ENCODE peak calls at places on chromosome 5, in seven cellular contexts. One of them, this sample, is unnamed.

GRCh38 chr5:139178948-139179347 is 19.2 kb downstream of the SIL1 start:
- DNase-seq in HCT116: no peak
- DNase-seq in HepG2: no peak
- DNase-seq in GM12878: no peak
- DNase-seq in H1: no peak
- DNase-seq in SK-N-SH: no peak
- DNase-seq in K562: peak; percentile 83
- DNase-seq in this sample: no peak

GRCh38 chr5:96247097-96247675 is 185.9 kb downstream of the PCSK1 start:
- DNase-seq in HCT116: no peak
- DNase-seq in HepG2: no peak
- DNase-seq in GM12878: no peak
- DNase-seq in H1: no peak
- DNase-seq in SK-N-SH: no peak
- DNase-seq in K562: no peak
- DNase-seq in this sample: no peak

GRCh38 chr5:1510631-1511030 is 13.1 kb downstream of the LPCAT1 start:
- DNase-seq in HCT116: no peak
- DNase-seq in HepG2: no peak
- DNase-seq in GM12878: no peak
- DNase-seq in H1: no peak
- DNase-seq in SK-N-SH: no peak
- DNase-seq in K562: no peak
- DNase-seq in this sample: no peak

GRCh38 chr5:149170292-149170691 is 29.0 kb downstream of the ABLIM3 start:
- DNase-seq in HCT116: no peak
- DNase-seq in HepG2: no peak
- DNase-seq in GM12878: no peak
- DNase-seq in H1: no peak
- DNase-seq in SK-N-SH: no peak
- DNase-seq in K562: no peak
- DNase-seq in this sample: no peak

GRCh38 chr5:139222346-139222745 is 24.2 kb upstream of the SIL1 start:
- DNase-seq in HCT116: no peak
- DNase-seq in HepG2: no peak
- DNase-seq in GM12878: no peak
- DNase-seq in H1: no peak
- DNase-seq in SK-N-SH: no peak
- DNase-seq in K562: no peak
- DNase-seq in this sample: no peak

GRCh38 chr5:113059232-113059805 is 82.7 kb downstream of the DCP2 start:
- DNase-seq in HCT116: no peak
- DNase-seq in HepG2: no peak
- DNase-seq in GM12878: no peak
- DNase-seq in H1: no peak
- DNase-seq in SK-N-SH: peak; percentile 86
- DNase-seq in K562: no peak
- DNase-seq in this sample: no peak

GRCh38 chr5:165805756-165806155 is 2300.3 kb downstream of the MAT2B start:
- DNase-seq in HCT116: no peak
- DNase-seq in HepG2: no peak
- DNase-seq in GM12878: no peak
- DNase-seq in H1: peak; percentile 15
- DNase-seq in SK-N-SH: no peak
- DNase-seq in K562: no peak
- DNase-seq in this sample: no peak

GRCh38 chr5:65055938-65056337 is 287.2 kb downstream of the CWC27 start:
- DNase-seq in HCT116: no peak
- DNase-seq in HepG2: no peak
- DNase-seq in GM12878: no peak
- DNase-seq in H1: no peak
- DNase-seq in SK-N-SH: no peak
- DNase-seq in K562: no peak
- DNase-seq in this sample: no peak

GRCh38 chr5:174386306-174386705 is 338.1 kb upstream of the MSX2 start:
- DNase-seq in HCT116: no peak
- DNase-seq in HepG2: no peak
- DNase-seq in GM12878: no peak
- DNase-seq in H1: no peak
- DNase-seq in SK-N-SH: no peak
- DNase-seq in K562: no peak
- DNase-seq in this sample: no peak

GRCh38 chr5:167678457-167678856 is 613.0 kb upstream of the WWC1 start:
- DNase-seq in HCT116: no peak
- DNase-seq in HepG2: no peak
- DNase-seq in GM12878: no peak
- DNase-seq in H1: no peak
- DNase-seq in SK-N-SH: no peak
- DNase-seq in K562: no peak
- DNase-seq in this sample: no peak

GRCh38 chr5:94245608-94246007 is 372.8 kb downstream of the KIAA0825 start:
- DNase-seq in HCT116: no peak
- DNase-seq in HepG2: no peak
- DNase-seq in GM12878: no peak
- DNase-seq in H1: no peak
- DNase-seq in SK-N-SH: no peak
- DNase-seq in K562: no peak
- DNase-seq in this sample: no peak

GRCh38 chr5:58497956-58498942 is 7.0 kb downstream of the GAPT start:
- DNase-seq in HCT116: peak; percentile 15
- DNase-seq in HepG2: peak; percentile 24
- DNase-seq in GM12878: no peak
- DNase-seq in H1: peak; percentile 10
- DNase-seq in SK-N-SH: peak; percentile 37
- DNase-seq in K562: peak; percentile 9
- DNase-seq in this sample: peak; percentile 16

GRCh38 chr5:95591490-95591901 is 28.4 kb upstream of the GPR150 start:
- DNase-seq in HCT116: peak; percentile 63
- DNase-seq in HepG2: peak; percentile 20
- DNase-seq in GM12878: no peak
- DNase-seq in H1: no peak
- DNase-seq in SK-N-SH: no peak
- DNase-seq in K562: no peak
- DNase-seq in this sample: no peak

GRCh38 chr5:95113489-95113888 is 171.4 kb downstream of the MCTP1 start:
- DNase-seq in HCT116: no peak
- DNase-seq in HepG2: no peak
- DNase-seq in GM12878: no peak
- DNase-seq in H1: peak; percentile 21
- DNase-seq in SK-N-SH: no peak
- DNase-seq in K562: no peak
- DNase-seq in this sample: no peak

GRCh38 chr5:125505062-125505461 is 758.6 kb upstream of the ZNF608 start:
- DNase-seq in HCT116: no peak
- DNase-seq in HepG2: no peak
- DNase-seq in GM12878: no peak
- DNase-seq in H1: no peak
- DNase-seq in SK-N-SH: no peak
- DNase-seq in K562: no peak
- DNase-seq in this sample: no peak

GRCh38 chr5:140169410-140169809 is 5.6 kb upstream of the CYSTM1 start:
- DNase-seq in HCT116: no peak
- DNase-seq in HepG2: no peak
- DNase-seq in GM12878: no peak
- DNase-seq in H1: no peak
- DNase-seq in SK-N-SH: no peak
- DNase-seq in K562: peak; percentile 55
- DNase-seq in this sample: peak; percentile 39

GRCh38 chr5:112339761-112340160 is 79.3 kb downstream of the EPB41L4A start:
- DNase-seq in HCT116: no peak
- DNase-seq in HepG2: no peak
- DNase-seq in GM12878: no peak
- DNase-seq in H1: no peak
- DNase-seq in SK-N-SH: no peak
- DNase-seq in K562: no peak
- DNase-seq in this sample: no peak

GRCh38 chr5:60829490-60830266 is 14.4 kb downstream of the ELOVL7 start:
- DNase-seq in HCT116: no peak
- DNase-seq in HepG2: no peak
- DNase-seq in GM12878: no peak
- DNase-seq in H1: no peak
- DNase-seq in SK-N-SH: no peak
- DNase-seq in K562: no peak
- DNase-seq in this sample: no peak

GRCh38 chr5:173020643-173021042 is 35.5 kb upstream of the CREBRF start:
- DNase-seq in HCT116: no peak
- DNase-seq in HepG2: no peak
- DNase-seq in GM12878: no peak
- DNase-seq in H1: no peak
- DNase-seq in SK-N-SH: no peak
- DNase-seq in K562: no peak
- DNase-seq in this sample: no peak

GRCh38 chr5:54093081-54093492 is 217.3 kb downstream of the ARL15 start:
- DNase-seq in HCT116: no peak
- DNase-seq in HepG2: no peak
- DNase-seq in GM12878: no peak
- DNase-seq in H1: peak; percentile 13
- DNase-seq in SK-N-SH: peak; percentile 16
- DNase-seq in K562: peak; percentile 25
- DNase-seq in this sample: no peak

GRCh38 chr5:152125806-152126205 is 201.2 kb upstream of the GLRA1 start:
- DNase-seq in HCT116: no peak
- DNase-seq in HepG2: no peak
- DNase-seq in GM12878: no peak
- DNase-seq in H1: no peak
- DNase-seq in SK-N-SH: no peak
- DNase-seq in K562: no peak
- DNase-seq in this sample: no peak
- TF ChIP-seq JUND in HCT116: no peak
- TF ChIP-seq JUND in HepG2: no peak
- TF ChIP-seq JUND in GM12878: no peak
- TF ChIP-seq JUND in H1: no peak
- TF ChIP-seq JUND in SK-N-SH: no peak
- TF ChIP-seq JUND in K562: no peak
- TF ChIP-seq JUND in this sample: no peak

DNA sequence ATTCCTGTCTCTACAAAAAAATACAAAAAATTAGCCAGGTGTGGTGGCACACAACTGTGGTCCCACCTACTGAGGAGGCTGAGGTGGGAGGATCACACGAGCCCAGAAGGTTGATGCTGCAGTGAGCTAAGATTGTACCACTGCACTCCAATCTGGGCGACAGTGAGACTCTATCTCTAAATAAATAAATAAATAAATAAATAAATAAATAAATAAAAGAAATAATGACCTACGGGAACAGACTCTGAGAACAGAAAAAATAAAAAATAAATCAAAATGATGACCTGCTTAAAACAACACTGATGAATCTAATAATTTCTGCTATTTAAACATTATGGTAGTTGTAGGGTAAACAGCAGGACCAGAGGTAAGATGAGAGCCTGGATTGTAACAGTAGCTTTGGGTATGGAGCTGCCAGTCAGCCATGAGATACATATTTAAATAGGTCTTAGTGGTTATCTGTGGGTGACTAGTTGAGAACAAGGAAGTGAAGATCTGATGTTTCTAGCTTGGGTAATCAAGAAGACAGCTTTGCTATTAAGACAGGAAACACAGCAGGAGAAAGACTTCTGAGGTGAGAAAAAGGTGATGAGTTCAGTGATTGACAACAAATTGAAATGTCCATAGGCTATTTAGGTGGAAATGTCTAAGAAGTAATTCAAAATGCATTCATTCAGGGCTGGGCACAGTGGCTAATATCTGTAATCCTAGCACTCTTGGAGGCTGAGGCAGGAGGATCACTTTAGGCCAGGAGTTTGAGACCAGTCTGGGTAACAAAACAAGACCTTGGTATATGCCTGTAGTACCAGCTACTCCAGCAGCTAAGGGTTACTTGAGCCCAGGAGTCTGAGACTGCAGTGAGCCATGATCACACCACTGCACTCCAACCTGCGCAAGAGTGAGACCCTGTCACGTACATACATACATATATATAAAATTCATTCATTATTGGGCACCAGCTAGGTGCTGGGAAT is 11.0 kb downstream of the RNF145 start:
- DNase-seq in HCT116: no peak
- DNase-seq in HepG2: no peak
- DNase-seq in GM12878: peak; percentile 56
- DNase-seq in H1: no peak
- DNase-seq in SK-N-SH: no peak
- DNase-seq in K562: no peak
- DNase-seq in this sample: no peak
- TF ChIP-seq JUND in HCT116: no peak
- TF ChIP-seq JUND in HepG2: no peak
- TF ChIP-seq JUND in GM12878: no peak
- TF ChIP-seq JUND in H1: no peak
- TF ChIP-seq JUND in SK-N-SH: no peak
- TF ChIP-seq JUND in K562: no peak
- TF ChIP-seq JUND in this sample: no peak

GRCh38 chr5:57166250-57166649 is 7.6 kb upstream of the GPBP1 start:
- DNase-seq in HCT116: no peak
- DNase-seq in HepG2: no peak
- DNase-seq in GM12878: no peak
- DNase-seq in H1: no peak
- DNase-seq in SK-N-SH: no peak
- DNase-seq in K562: peak; percentile 18
- DNase-seq in this sample: no peak
- TF ChIP-seq JUND in HCT116: no peak
- TF ChIP-seq JUND in HepG2: no peak
- TF ChIP-seq JUND in GM12878: no peak
- TF ChIP-seq JUND in H1: no peak
- TF ChIP-seq JUND in SK-N-SH: no peak
- TF ChIP-seq JUND in K562: peak; percentile 7
- TF ChIP-seq JUND in this sample: no peak

GRCh38 chr5:178991190-178992145 is 3.7 kb downstream of the GRM6 start:
- DNase-seq in HCT116: no peak
- DNase-seq in HepG2: no peak
- DNase-seq in GM12878: no peak
- DNase-seq in H1: no peak
- DNase-seq in SK-N-SH: no peak
- DNase-seq in K562: no peak
- DNase-seq in this sample: no peak

GRCh38 chr5:178992291-178992895 is 2.7 kb downstream of the GRM6 start:
- DNase-seq in HCT116: no peak
- DNase-seq in HepG2: no peak
- DNase-seq in GM12878: no peak
- DNase-seq in H1: no peak
- DNase-seq in SK-N-SH: no peak
- DNase-seq in K562: no peak
- DNase-seq in this sample: no peak

GRCh38 chr5:178989311-178989710 is 5.8 kb downstream of the GRM6 start:
- DNase-seq in HCT116: no peak
- DNase-seq in HepG2: no peak
- DNase-seq in GM12878: no peak
- DNase-seq in H1: no peak
- DNase-seq in SK-N-SH: no peak
- DNase-seq in K562: no peak
- DNase-seq in this sample: peak; percentile 80

GRCh38 chr5:178988436-178989220 is 6.5 kb downstream of the GRM6 start:
- DNase-seq in HCT116: no peak
- DNase-seq in HepG2: no peak
- DNase-seq in GM12878: no peak
- DNase-seq in H1: no peak
- DNase-seq in SK-N-SH: no peak
- DNase-seq in K562: no peak
- DNase-seq in this sample: no peak

DNA sequence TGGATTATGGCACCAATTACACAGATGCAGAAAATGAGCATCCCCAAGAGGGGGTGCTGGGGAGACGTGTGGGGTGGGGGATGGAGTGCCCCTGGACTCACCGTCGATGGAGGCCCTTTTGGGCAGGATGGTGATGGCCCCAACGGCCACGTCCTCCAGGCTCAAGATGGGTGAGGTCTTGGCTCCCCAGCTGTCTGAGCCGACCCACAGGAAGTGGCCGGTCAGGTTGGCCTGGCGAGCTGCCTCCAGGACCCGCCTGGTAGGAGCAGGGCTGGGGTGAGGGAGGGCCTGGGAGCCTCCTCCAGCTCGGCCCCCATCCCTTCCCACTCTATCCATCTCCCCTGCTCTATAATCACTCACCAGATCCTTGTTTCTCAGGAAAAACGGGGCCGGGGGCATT is 4.6 kb downstream of the GRM6 start:
- DNase-seq in HCT116: no peak
- DNase-seq in HepG2: no peak
- DNase-seq in GM12878: no peak
- DNase-seq in H1: no peak
- DNase-seq in SK-N-SH: no peak
- DNase-seq in K562: no peak
- DNase-seq in this sample: no peak
- TF ChIP-seq JUND in HCT116: no peak
- TF ChIP-seq JUND in HepG2: no peak
- TF ChIP-seq JUND in GM12878: no peak
- TF ChIP-seq JUND in H1: no peak
- TF ChIP-seq JUND in SK-N-SH: no peak
- TF ChIP-seq JUND in K562: no peak
- TF ChIP-seq JUND in this sample: no peak